ENCODE peak calls at places on chromosomes 7 and 10, in nine cellular contexts. X is amniotic stem cell; Y is ovary; N is HT-29; T is stimulated activated CD8-positive, alpha-beta memory T cell treated with anti-CD3 and anti-CD28 coated beads, Interleukin-4, amount 100 ng/mL, for 24 hours; E is coronary artery; C is heart right ventricle; K is A549; F is GM12892. R is an unnamed sample.
A peak's percentile ranks its signal among the peaks of the same experiment; 100 is the strongest.

GRCh38 chr7:22194633-22195273 is 162.2 kb downstream of the RAPGEF5 start:
- DNase-seq in E (no peak), T (no peak), N (no peak), X (no peak), F (no peak), C (no peak), K (no peak), Y (no peak), R (no peak)

GRCh38 chr7:139744768-139745250 is 33.0 kb downstream of the HIPK2 start:
- DNase-seq in X (no peak), N (no peak), F (no peak), Y (no peak), T (no peak), E (peak; percentile 67), C (no peak), K (no peak), R (no peak)

GRCh38 chr7:18402488-18403183 is 92.9 kb upstream of the HDAC9 start:
- DNase-seq in N (no peak), T (no peak), X (peak; percentile 73), Y (no peak), F (no peak), E (no peak), C (no peak), K (no peak), R (no peak)

GRCh38 chr7:100486753-100487446 is 3.2 kb downstream of the NYAP1 start:
- DNase-seq in T (no peak), Y (no peak), N (peak; percentile 76), C (no peak), E (no peak), K (peak; percentile 69), X (no peak), F (no peak), R (no peak)

GRCh38 chr7:157774495-157774894 is 437.7 kb downstream of the DNAJB6 start:
- DNase-seq in E (no peak), X (no peak), K (no peak), F (no peak), N (no peak), Y (no peak), C (no peak), T (no peak), R (no peak)

GRCh38 chr10:93568105-93568390 is 1.6 kb downstream of the FFAR4 start:
- DNase-seq in C (no peak), E (no peak), N (peak; percentile 61), X (no peak), T (no peak), K (no peak), Y (no peak), F (no peak), R (no peak)

GRCh38 chr7:93160410-93160809 is 12.2 kb upstream of the SAMD9L start:
- DNase-seq in X (no peak), Y (no peak), N (peak; percentile 44), C (no peak), K (no peak), F (no peak), E (no peak), T (no peak), R (no peak)

GRCh38 chr7:73353243-73353642 is 25.3 kb downstream of the FKBP6 start:
- DNase-seq in C (no peak), Y (no peak), T (no peak), E (no peak), N (no peak), X (no peak), K (no peak), F (no peak), R (no peak)

GRCh38 chr7:73606801-73607691 is 17.3 kb downstream of the MLXIPL start:
- DNase-seq in C (peak; percentile 32), F (peak; percentile 89), K (peak; percentile 59), T (peak; percentile 39), E (no peak), N (peak; percentile 63), Y (peak; percentile 63), X (no peak), R (peak; percentile 22)

GRCh38 chr7:155297517-155298287 is at the start of gene INSIG1:
- DNase-seq in X (peak; percentile 79), T (peak; percentile 84), N (peak; percentile 97), F (peak; percentile 90), E (peak; percentile 91), C (peak; percentile 89), Y (peak; percentile 92), K (peak; percentile 95), R (peak; percentile 88)

GRCh38 chr10:121288864-121289659 is 309.2 kb downstream of the FGFR2 start:
- DNase-seq in C (no peak), X (no peak), N (no peak), T (no peak), E (no peak), F (no peak), K (no peak), Y (no peak), R (no peak)

GRCh38 chr7:7642081-7642480 is 1.5 kb downstream of the UMAD1 start:
- DNase-seq in E (no peak), T (no peak), X (no peak), Y (no peak), F (no peak), C (no peak), N (peak; percentile 21), K (no peak), R (no peak)

GRCh38 chr10:97427571-97428179 is 1.7 kb downstream of the PGAM1 start:
- DNase-seq in N (peak; percentile 79), Y (no peak), C (no peak), X (no peak), E (no peak), T (no peak), K (peak; percentile 40), F (no peak), R (no peak)

GRCh38 chr7:37440738-37441404 is 7.8 kb downstream of the ELMO1 start:
- DNase-seq in F (no peak), Y (no peak), E (no peak), K (no peak), T (no peak), C (peak; percentile 41), X (no peak), N (no peak), R (no peak)

GRCh38 chr10:11180228-11180627 is 162.6 kb downstream of the CELF2 start:
- DNase-seq in E (no peak), Y (no peak), T (peak; percentile 45), N (no peak), C (no peak), F (no peak), X (no peak), K (no peak), R (peak; percentile 53)

GRCh38 chr7:121395494-121395960 is 581 bp downstream of the FAM3C start:
- DNase-seq in X (no peak), F (peak; percentile 37), T (peak; percentile 38), C (peak; percentile 13), K (peak; percentile 9), E (no peak), Y (no peak), N (peak; percentile 57), R (peak; percentile 80)

GRCh38 chr7:30226593-30227268 is 57.7 kb upstream of the ZNRF2 start:
- DNase-seq in E (no peak), F (no peak), K (peak; percentile 69), T (no peak), X (no peak), N (peak; percentile 85), Y (no peak), C (no peak), R (no peak)

GRCh38 chr10:98351831-98352402 is 63.1 kb downstream of the PYROXD2 start:
- DNase-seq in X (no peak), T (no peak), F (no peak), Y (no peak), N (no peak), C (no peak), E (no peak), K (no peak), R (no peak)

GRCh38 chr7:142440219-142441073 is 182.6 kb upstream of the PRSS58 start:
- DNase-seq in X (peak; percentile 55), K (peak; percentile 12), Y (no peak), E (no peak), F (no peak), N (no peak), T (no peak), C (no peak), R (no peak)

GRCh38 chr7:132450188-132450587 is 126.1 kb downstream of the PLXNA4 start:
- DNase-seq in T (no peak), Y (no peak), F (no peak), N (no peak), C (no peak), K (no peak), E (no peak), X (no peak), R (no peak)

GRCh38 chr10:104548090-104548489 is 93.0 kb upstream of the SORCS3 start:
- DNase-seq in E (no peak), K (no peak), N (peak; percentile 6), X (no peak), C (no peak), Y (no peak), T (no peak), F (no peak), R (no peak)

GRCh38 chr7:117019786-117020604 is 66.7 kb downstream of the ST7 start:
- DNase-seq in C (peak; percentile 74), T (no peak), K (peak; percentile 70), F (no peak), E (peak; percentile 78), X (peak; percentile 87), Y (peak; percentile 74), N (peak; percentile 13), R (no peak)

GRCh38 chr7:25580156-25580555 is 351.9 kb upstream of the NPVF start:
- DNase-seq in X (no peak), T (no peak), E (no peak), N (no peak), Y (no peak), C (no peak), F (no peak), K (no peak), R (no peak)

GRCh38 chr7:73968511-73968910 is 59.5 kb upstream of the ELN start:
- DNase-seq in X (no peak), K (no peak), F (no peak), N (no peak), E (no peak), Y (no peak), T (no peak), C (no peak), R (no peak)

GRCh38 chr7:1056006-1056784 is 11.8 kb downstream of the GPR146 start:
- DNase-seq in C (peak; percentile 57), F (no peak), K (no peak), T (no peak), Y (peak; percentile 59), X (no peak), N (peak; percentile 36), E (no peak), R (no peak)

GRCh38 chr7:143331179-143331825 is 15.4 kb downstream of the CLCN1 start:
- DNase-seq in K (peak; percentile 72), Y (no peak), C (no peak), E (no peak), T (no peak), F (no peak), N (peak; percentile 50), X (peak; percentile 67), R (no peak)

GRCh38 chr10:104322416-104322782 is 15.9 kb downstream of the ITPRIP start:
- DNase-seq in E (no peak), T (no peak), X (no peak), Y (no peak), F (no peak), K (no peak), C (no peak), N (no peak), R (no peak)

GRCh38 chr7:139541600-139542307 is 18.3 kb downstream of the CLEC2L start:
- DNase-seq in E (no peak), F (no peak), C (no peak), N (no peak), X (no peak), Y (no peak), K (no peak), T (no peak), R (no peak)

GRCh38 chr10:47296111-47296894 is 3.7 kb upstream of the GDF10 start:
- DNase-seq in N (no peak), Y (no peak), E (no peak), F (no peak), C (no peak), T (no peak), X (no peak), K (no peak), R (no peak)

GRCh38 chr10:110209399-110209925 is 2.1 kb downstream of the MXI1 start:
- DNase-seq in T (no peak), K (peak; percentile 68), N (no peak), E (peak; percentile 85), F (no peak), Y (peak; percentile 79), C (no peak), X (peak; percentile 35), R (peak; percentile 68)

GRCh38 chr7:87058739-87059524 is 522 bp downstream of the ELAPOR2 start:
- DNase-seq in X (no peak), E (no peak), Y (peak; percentile 17), K (no peak), T (peak; percentile 0), C (peak; percentile 16), N (no peak), F (no peak), R (no peak)